ENCODE peak calls at places on chromosomes 1 and 21, in ten cellular contexts. C, F, W, K, V, R, J, S, I and L are unnamed samples.

GRCh38 chr1:232878141-232878540 is 72.3 kb upstream of the NTPCR start:
- DNase-seq in V (no peak), S (no peak), R (peak; percentile 22), J (no peak), C (no peak), K (no peak), I (no peak), F (no peak), W (no peak), L (no peak)

GRCh38 chr1:220828211-220828553 is 41.5 kb downstream of the MTARC1 start:
- DNase-seq in S (no peak), C (no peak), K (no peak), V (no peak), J (peak; percentile 54), W (no peak), R (no peak), I (no peak), F (no peak), L (no peak)

GRCh38 chr1:219413523-219413922 is 199.4 kb downstream of the ZC3H11B start:
- DNase-seq in K (peak; percentile 45), V (no peak), C (no peak), W (no peak), S (no peak), F (no peak), J (no peak), I (no peak), R (no peak), L (peak; percentile 86)

GRCh38 chr1:64223329-64224151 is 20.1 kb downstream of the UBE2U start:
- DNase-seq in V (no peak), K (no peak), S (peak; percentile 92), W (no peak), C (no peak), F (no peak), R (no peak), J (no peak), I (no peak), L (no peak)

GRCh38 chr1:5913078-5913845 is 79.0 kb downstream of the NPHP4 start:
- DNase-seq in I (no peak), R (no peak), F (no peak), K (no peak), W (no peak), V (peak; percentile 42), J (no peak), S (no peak), C (no peak), L (no peak)

GRCh38 chr1:41718444-41719028 is 200.2 kb downstream of the HIVEP3 start:
- DNase-seq in C (no peak), W (no peak), S (no peak), R (no peak), K (no peak), V (no peak), F (no peak), I (no peak), J (no peak), L (no peak)

GRCh38 chr1:3632298-3632697 is 7.5 kb downstream of the TPRG1L start:
- DNase-seq in K (no peak), R (no peak), J (no peak), C (no peak), W (no peak), F (no peak), V (no peak), S (no peak), I (no peak), L (no peak)

GRCh38 chr1:225990705-225991464 is 8.3 kb downstream of the SDE2 start:
- DNase-seq in R (no peak), F (no peak), S (no peak), I (peak; percentile 39), W (no peak), K (no peak), J (no peak), V (no peak), C (no peak), L (no peak)

GRCh38 chr1:7695181-7696117 is 75.6 kb upstream of the VAMP3 start:
- DNase-seq in K (no peak), V (no peak), I (no peak), F (no peak), J (no peak), R (no peak), S (no peak), W (no peak), C (no peak), L (no peak)

GRCh38 chr21:43600642-43601397 is 58.5 kb downstream of the HSF2BP start:
- DNase-seq in F (no peak), R (no peak), K (no peak), J (no peak), V (no peak), S (peak; percentile 82), W (no peak), I (no peak), C (no peak), L (no peak)

GRCh38 chr1:26225033-26225831 is 8.8 kb upstream of the CEP85 start:
- DNase-seq in S (peak; percentile 55), R (peak; percentile 95), C (peak; percentile 29), J (no peak), W (peak; percentile 21), K (peak; percentile 89), V (peak; percentile 95), F (peak; percentile 35), I (no peak), L (peak; percentile 73)